ENCODE peak calls at places on chromosomes 2 and 18, in five cellular contexts. E is astrocyte of the spinal cord, K is neural progenitor cell, L is tibial artery, Y is upper lobe of left lung. Z is an unnamed sample.

GRCh38 chr18:55869965-55870585 is 282.1 kb upstream of the TCF4 start:
- DNase-seq in E (peak), K (no peak), L (no peak), Y (no peak), Z (no peak)

GRCh38 chr18:35334821-35335220 is 9.4 kb downstream of the ZNF24 start:
- DNase-seq in E (peak), K (no peak), L (no peak), Y (no peak), Z (no peak)

GRCh38 chr2:238902285-238902684 is 54.4 kb downstream of the TWIST2 start:
- DNase-seq in E (no peak), K (no peak), L (no peak), Y (no peak), Z (no peak)

GRCh38 chr2:181789827-181790448 is 101.6 kb upstream of the ITPRID2 start:
- DNase-seq in E (no peak), K (no peak), L (no peak), Y (no peak), Z (no peak)

GRCh38 chr2:7910752-7911151 is 771.1 kb upstream of the ID2 start:
- DNase-seq in E (no peak), K (no peak), L (no peak), Y (no peak), Z (no peak)

GRCh38 chr2:55668956-55669355 is 24.7 kb downstream of the PNPT1 start:
- DNase-seq in E (no peak), K (no peak), L (no peak), Y (no peak), Z (no peak)

GRCh38 chr2:232332940-232333259 is 45.7 kb upstream of the ALPP start:
- DNase-seq in E (no peak), K (no peak), L (peak), Y (no peak), Z (no peak)

GRCh38 chr2:44433841-44434240 is 72.1 kb downstream of the CAMKMT start:
- DNase-seq in E (no peak), K (peak), L (no peak), Y (no peak), Z (no peak)

GRCh38 chr2:46365913-46366674 is 68.9 kb downstream of the EPAS1 start:
- DNase-seq in E (peak), K (no peak), L (no peak), Y (no peak), Z (no peak)

GRCh38 chr18:27824841-27825720 is 351.8 kb downstream of the CDH2 start:
- DNase-seq in E (no peak), K (peak), L (no peak), Y (no peak), Z (no peak)

GRCh38 chr2:137178955-137179377 is 413.6 kb downstream of the THSD7B start:
- DNase-seq in E (peak), K (no peak), L (no peak), Y (no peak), Z (no peak)

GRCh38 chr2:29834624-29835023 is 86.8 kb downstream of the ALK start:
- DNase-seq in E (peak), K (no peak), L (no peak), Y (no peak), Z (no peak)

GRCh38 chr2:88602022-88602421 is 25.2 kb downstream of the EIF2AK3 start:
- DNase-seq in E (no peak), K (no peak), L (no peak), Y (no peak), Z (no peak)

GRCh38 chr2:204274991-204275390 is 270.3 kb upstream of the PARD3B start:
- DNase-seq in E (no peak), K (no peak), L (no peak), Y (no peak), Z (no peak)

GRCh38 chr2:15780912-15781574 is 159.3 kb upstream of the MYCN start:
- DNase-seq in E (no peak), K (peak), L (no peak), Y (peak), Z (no peak)

GRCh38 chr18:79738041-79738461 is 58.4 kb downstream of the CTDP1 start:
- DNase-seq in E (no peak), K (no peak), L (peak), Y (peak), Z (no peak)

GRCh38 chr18:8303151-8303770 is 306.0 kb upstream of the RAB12 start:
- DNase-seq in E (no peak), K (no peak), L (no peak), Y (no peak), Z (no peak)

GRCh38 chr2:224930990-224931389 is 111.3 kb downstream of the DOCK10 start:
- DNase-seq in E (no peak), K (no peak), L (no peak), Y (peak), Z (no peak)
- TF ChIP-seq CTCF in E (no peak), K (no peak), L (no peak), Y (no peak), Z (peak)

GRCh38 chr2:240432820-240433801 is 2.4 kb upstream of the GPC1 start:
- DNase-seq in E (no peak), K (no peak), L (peak), Y (peak), Z (peak)

GRCh38 chr2:240435457-240435954 is at the start of gene GPC1:
- DNase-seq in E (peak), K (peak), L (peak), Y (peak), Z (peak)

GRCh38 chr2:240432430-240432819 is 3.0 kb upstream of the GPC1 start:
- DNase-seq in E (no peak), K (no peak), L (peak), Y (no peak), Z (no peak)

GRCh38 chr2:240434728-240435456 is 571 bp upstream of the GPC1 start:
- DNase-seq in E (peak), K (peak), L (peak), Y (peak), Z (peak)

GRCh38 chr2:240433973-240434727 is 1.3 kb upstream of the GPC1 start:
- DNase-seq in E (peak), K (no peak), L (peak), Y (peak), Z (no peak)
- H3K4me3 ChIP-seq in E (peak), K (peak), L (peak), Y (peak), Z (no peak)

GRCh38 chr18:54622084-54622483 is 31.0 kb downstream of the DYNAP start:
- DNase-seq in E (no peak), K (no peak), L (no peak), Y (no peak), Z (no peak)
- TF ChIP-seq CTCF in E (peak), K (no peak), L (no peak), Y (no peak), Z (no peak)

DNA sequence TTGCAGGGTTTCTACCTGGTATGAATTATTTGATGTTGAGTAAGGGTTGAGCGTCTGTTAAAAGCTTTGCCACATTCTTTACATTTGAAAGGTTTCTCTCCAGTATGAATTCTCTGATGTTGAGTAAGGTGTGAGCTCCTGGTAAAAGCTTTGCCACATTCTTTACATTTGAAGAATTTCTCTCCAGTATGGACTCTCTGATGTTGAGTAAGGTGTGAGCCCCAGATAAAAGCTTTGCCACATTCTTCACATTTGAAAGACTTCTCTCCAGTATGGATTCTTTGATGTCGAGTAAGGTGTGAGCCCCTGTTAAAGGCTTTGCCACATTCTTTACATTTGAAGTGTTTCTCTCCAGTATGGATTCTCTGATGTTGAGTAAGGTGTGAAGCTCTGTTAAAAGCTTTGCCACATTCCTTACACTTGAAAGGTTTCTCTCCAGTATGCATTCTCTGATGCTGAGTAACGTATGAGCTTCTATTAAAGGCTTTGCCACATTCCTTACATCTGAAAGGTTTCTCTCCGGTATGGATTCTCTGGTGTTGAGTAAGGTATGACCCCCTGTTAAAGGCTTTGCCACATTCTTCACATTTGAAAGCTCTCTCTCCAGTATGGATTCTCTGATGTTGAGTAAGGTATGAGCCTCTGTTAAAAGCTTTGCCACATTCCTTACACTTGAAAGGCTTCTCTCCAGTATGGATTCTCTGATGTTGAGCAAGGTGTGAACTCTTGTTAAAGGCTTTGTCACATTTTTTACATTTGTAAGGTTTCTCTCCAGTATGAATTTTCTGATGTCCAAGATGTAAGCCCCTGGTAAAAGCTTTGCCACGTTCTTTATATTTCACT is 27.1 kb downstream of the ZNF519 start:
- DNase-seq in E (no peak), K (no peak), L (no peak), Y (no peak), Z (no peak)
- H3K4me3 ChIP-seq in E (no peak), K (no peak), L (no peak), Y (no peak), Z (no peak)

GRCh38 chr18:59222341-59222740 is 2.4 kb downstream of the GRP start:
- DNase-seq in E (no peak), K (no peak), L (no peak), Y (no peak), Z (no peak)

GRCh38 chr18:59219672-59220163 is at the start of gene GRP:
- DNase-seq in E (no peak), K (peak), L (no peak), Y (peak), Z (no peak)

GRCh38 chr18:59218018-59218417 is 1.9 kb upstream of the GRP start:
- DNase-seq in E (no peak), K (peak), L (no peak), Y (no peak), Z (no peak)

GRCh38 chr18:59220784-59221765 is 1.1 kb downstream of the GRP start:
- DNase-seq in E (no peak), K (peak), L (no peak), Y (peak), Z (no peak)

DNA sequence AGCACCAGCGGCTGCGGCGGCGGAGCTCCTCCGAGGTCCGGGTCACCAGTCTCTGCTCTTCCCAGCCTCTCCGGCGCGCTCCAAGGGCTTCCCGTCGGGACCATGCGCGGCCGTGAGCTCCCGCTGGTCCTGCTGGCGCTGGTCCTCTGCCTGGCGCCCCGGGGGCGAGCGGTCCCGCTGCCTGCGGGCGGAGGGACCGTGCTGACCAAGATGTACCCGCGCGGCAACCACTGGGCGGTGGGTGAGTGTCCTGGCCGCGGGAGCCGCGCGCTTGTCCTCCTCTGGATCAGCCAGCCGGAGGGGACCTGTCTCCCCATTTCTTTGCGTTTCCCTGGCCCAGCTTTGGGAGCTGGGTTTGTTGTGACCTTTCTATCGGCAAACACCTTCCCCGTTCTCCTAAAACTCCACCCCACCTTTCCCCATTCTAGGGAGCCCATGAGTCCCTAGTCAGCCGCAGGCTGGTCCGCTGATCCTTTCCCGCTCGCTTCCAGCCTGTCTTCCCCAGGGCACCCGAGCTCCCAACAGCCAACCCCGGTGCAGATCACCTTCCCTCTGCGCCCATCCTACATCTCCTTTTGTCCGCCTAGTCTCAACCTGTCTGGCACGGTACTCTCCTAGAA is 316 bp downstream of the GRP start:
- DNase-seq in E (peak), K (peak), L (no peak), Y (peak), Z (no peak)
- TF ChIP-seq CTCF in E (no peak), K (no peak), L (no peak), Y (no peak), Z (no peak)

Z was measured in GM06990.